ENCODE peak calls at places on chromosome 1, in ten cellular contexts. Y is A673; Q is tibial nerve; K is CD4-positive, alpha-beta T cell; T is CD8-positive, alpha-beta T cell; G is fibroblast of lung; X is colonic mucosa; I is DND-41; F is SK-N-SH; Z is GM12878. S is an unnamed sample.

GRCh38 chr1:20080441-20081330 is 10.7 kb downstream of the PLA2G5 start:
- DNase-seq in G (no peak), Y (no peak), F (no peak), K (no peak), T (no peak), Q (no peak), Z (peak; percentile 57), I (no peak), X (no peak), S (no peak)

GRCh38 chr1:46806196-46807020 is 7.6 kb downstream of the CYP4B1 start:
- DNase-seq in G (no peak), Q (peak; percentile 92), K (no peak), Y (no peak), F (no peak), Z (no peak), T (no peak), I (no peak), X (no peak), S (no peak)

GRCh38 chr1:115867216-115867615 is 26.3 kb upstream of the NHLH2 start:
- DNase-seq in K (no peak), I (no peak), F (no peak), Y (no peak), X (no peak), T (no peak), Z (no peak), Q (no peak), G (no peak), S (no peak)

GRCh38 chr1:166300767-166301166 is 134.0 kb upstream of the FAM78B start:
- DNase-seq in Y (no peak), Q (no peak), F (no peak), I (no peak), G (no peak), X (no peak), K (no peak), Z (no peak), T (no peak), S (no peak)

GRCh38 chr1:230326971-230327891 is 98.9 kb downstream of the PGBD5 start:
- DNase-seq in K (no peak), X (no peak), I (no peak), F (no peak), Q (no peak), G (no peak), Y (no peak), T (no peak), Z (no peak), S (no peak)

GRCh38 chr1:204684206-204684536 is 1.4 kb downstream of the LRRN2 start:
- DNase-seq in Q (no peak), I (no peak), X (no peak), Z (no peak), G (no peak), K (no peak), F (no peak), T (no peak), Y (no peak), S (no peak)

GRCh38 chr1:18999287-18999852 is 42.9 kb upstream of the IFFO2 start:
- DNase-seq in Z (no peak), G (peak; percentile 59), F (no peak), I (no peak), Y (no peak), Q (peak; percentile 17), X (no peak), T (no peak), K (no peak), S (no peak)

GRCh38 chr1:159944623-159945455 is 574 bp downstream of the IGSF9 start:
- DNase-seq in Q (no peak), F (peak; percentile 57), Y (no peak), Z (no peak), G (no peak), X (no peak), I (no peak), K (no peak), T (no peak), S (no peak)

GRCh38 chr1:2555634-2556276 is 416 bp upstream of the TNFRSF14 start:
- DNase-seq in Q (peak; percentile 89), G (no peak), X (peak; percentile 92), Y (no peak), K (peak; percentile 47), T (peak; percentile 55), F (no peak), Z (no peak), I (peak; percentile 83), S (no peak)

GRCh38 chr1:109477821-109478220 is 5.9 kb upstream of the ATXN7L2 start:
- DNase-seq in Q (no peak), X (no peak), I (no peak), Z (no peak), G (no peak), Y (no peak), F (no peak), K (no peak), T (no peak), S (no peak)

GRCh38 chr1:154568165-154568815 is 712 bp downstream of the CHRNB2 start:
- DNase-seq in K (no peak), I (no peak), X (no peak), F (peak; percentile 52), T (no peak), Z (no peak), Q (no peak), Y (no peak), G (no peak), S (no peak)
- H3K27ac ChIP-seq in K (no peak overlapping the region), I (no peak overlapping the region), X (no peak overlapping the region), F (peak overlapping the region; percentile 18), T (no peak overlapping the region), Z (no peak overlapping the region), Q (no peak overlapping the region), Y (no peak overlapping the region), G (no peak overlapping the region), S (no peak overlapping the region)

GRCh38 chr1:246157516-246157915 is 349.6 kb downstream of the SMYD3 start:
- DNase-seq in K (no peak), G (no peak), Y (no peak), Q (no peak), I (no peak), X (no peak), F (no peak), Z (no peak), T (no peak), S (no peak)

GRCh38 chr1:246158131-246158530 is 348.9 kb downstream of the SMYD3 start:
- DNase-seq in Q (no peak), Z (no peak), X (no peak), G (no peak), K (no peak), F (no peak), Y (no peak), T (no peak), I (no peak), S (no peak)

GRCh38 chr1:246155923-246156322 is 351.2 kb downstream of the SMYD3 start:
- DNase-seq in F (no peak), Y (no peak), I (no peak), Z (no peak), T (no peak), K (no peak), X (no peak), Q (no peak), G (peak; percentile 65), S (no peak)

GRCh38 chr1:246159290-246160227 is 347.5 kb downstream of the SMYD3 start:
- DNase-seq in Z (no peak), T (no peak), K (no peak), G (no peak), Q (no peak), I (no peak), Y (no peak), F (no peak), X (no peak), S (no peak)

DNA sequence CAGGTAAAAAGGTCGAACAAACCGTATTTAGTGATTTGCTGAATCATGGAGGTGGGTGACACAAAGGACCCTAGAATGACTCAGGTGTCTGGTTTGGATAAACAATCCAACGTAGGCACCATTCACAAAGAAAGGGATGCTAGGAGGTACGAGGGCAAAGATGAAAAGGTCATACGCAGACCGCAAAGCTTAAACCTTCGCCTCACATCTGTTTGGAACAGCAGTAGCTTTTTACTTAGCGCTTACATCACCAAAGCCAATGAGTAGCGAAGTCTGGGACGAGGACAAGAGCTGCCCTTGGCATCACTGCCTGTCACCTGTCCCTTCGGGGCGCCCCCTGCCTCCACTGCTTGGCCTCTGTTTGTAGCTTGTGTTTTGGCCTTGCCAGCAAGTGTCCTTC is 350.2 kb downstream of the SMYD3 start:
- DNase-seq in I (no peak), Y (no peak), Z (no peak), T (no peak), F (no peak), K (no peak), G (no peak), Q (no peak), X (no peak), S (no peak)
- H3K27ac ChIP-seq in I (no peak overlapping the region), Y (no peak overlapping the region), Z (no peak overlapping the region), T (no peak overlapping the region), F (no peak overlapping the region), K (no peak overlapping the region), G (peak overlapping the region; percentile 24), Q (no peak overlapping the region), X (no peak overlapping the region), S (no peak overlapping the region)

GRCh38 chr1:26960625-26960966 is 328 bp upstream of the KDF1 start:
- DNase-seq in F (no peak), T (no peak), K (no peak), Y (no peak), G (no peak), X (no peak), I (no peak), Z (no peak), Q (no peak), S (no peak)

GRCh38 chr1:26961826-26962225 is 1.6 kb upstream of the KDF1 start:
- DNase-seq in T (no peak), Y (peak; percentile 33), X (no peak), Q (no peak), K (no peak), F (no peak), Z (no peak), G (peak; percentile 87), I (no peak), S (no peak)

GRCh38 chr1:26959270-26959669 is 998 bp downstream of the KDF1 start:
- DNase-seq in F (no peak), Z (no peak), Y (no peak), K (no peak), T (no peak), Q (no peak), G (no peak), X (no peak), I (no peak), S (no peak)

GRCh38 chr1:26957306-26957705 is 3.0 kb downstream of the KDF1 start:
- DNase-seq in T (no peak), X (no peak), F (no peak), Q (no peak), Z (no peak), G (no peak), I (no peak), Y (no peak), K (no peak), S (no peak)

GRCh38 chr1:26959722-26960624 is at the start of gene KDF1:
- DNase-seq in Y (no peak), F (peak; percentile 64), G (no peak), K (peak; percentile 48), T (peak; percentile 27), X (peak; percentile 90), I (no peak), Q (no peak), Z (no peak), S (no peak)
- H3K27ac ChIP-seq in Y (no peak within 1 kb of the TSS), F (no peak within 1 kb of the TSS), G (no peak within 1 kb of the TSS), K (no peak within 1 kb of the TSS), T (no peak within 1 kb of the TSS), X (peak within 1 kb of the TSS; percentile 50), I (no peak within 1 kb of the TSS), Q (no peak within 1 kb of the TSS), Z (no peak within 1 kb of the TSS), S (no peak within 1 kb of the TSS)

DNA sequence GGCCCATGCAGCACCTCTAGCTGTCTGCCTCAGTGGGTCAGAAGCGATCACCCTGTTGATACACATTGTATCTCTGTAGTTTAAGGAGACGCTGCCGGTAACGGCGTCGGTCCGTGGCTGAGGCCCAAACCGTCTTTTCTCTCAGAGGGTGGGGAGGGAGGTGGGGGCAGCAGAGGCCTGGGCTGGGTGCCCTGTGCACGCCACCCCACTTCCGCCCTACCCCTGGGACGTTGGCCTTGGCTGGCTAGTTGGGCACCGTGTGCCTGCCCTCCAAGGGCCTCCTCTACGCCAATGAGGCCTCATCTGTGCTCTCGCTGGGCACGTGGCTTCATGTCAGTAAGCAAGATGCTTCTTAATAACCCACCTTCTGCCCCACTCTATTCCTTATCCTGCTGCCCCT is 9.4 kb downstream of the ZC3H12A start:
- DNase-seq in F (no peak), I (no peak), G (no peak), Y (no peak), T (no peak), X (no peak), Z (no peak), K (no peak), Q (no peak), S (no peak)
- H3K27ac ChIP-seq in F (no peak overlapping the region), I (no peak overlapping the region), G (no peak overlapping the region), Y (no peak overlapping the region), T (no peak overlapping the region), X (no peak overlapping the region), Z (no peak overlapping the region), K (no peak overlapping the region), Q (peak overlapping the region; percentile 8), S (no peak overlapping the region)